ENCODE peak calls at places on chromosomes 16 and 17, in six cellular contexts. One of them, this sample, is unnamed.

GRCh38 chr17:81417049-81417878 is 22.0 kb downstream of the BAHCC1 start:
- DNase-seq in body of pancreas: no peak
- DNase-seq in GM12865: no peak
- DNase-seq in T47D: no peak
- DNase-seq in activated naive CD4-positive, alpha-beta T cell: no peak
- DNase-seq in WTC11: no peak
- DNase-seq in this sample: peak; percentile 96

GRCh38 chr17:79482719-79483118 is 128.1 kb downstream of the RBFOX3 start:
- DNase-seq in body of pancreas: no peak
- DNase-seq in GM12865: no peak
- DNase-seq in T47D: no peak
- DNase-seq in activated naive CD4-positive, alpha-beta T cell: no peak
- DNase-seq in WTC11: peak; percentile 58
- DNase-seq in this sample: no peak

GRCh38 chr16:89102035-89102776 is 8.6 kb downstream of the ACSF3 start:
- DNase-seq in body of pancreas: no peak
- DNase-seq in GM12865: no peak
- DNase-seq in T47D: no peak
- DNase-seq in activated naive CD4-positive, alpha-beta T cell: no peak
- DNase-seq in WTC11: no peak
- DNase-seq in this sample: no peak

GRCh38 chr16:48356633-48357376 is 28.4 kb downstream of the SIAH1 start:
- DNase-seq in body of pancreas: no peak
- DNase-seq in GM12865: no peak
- DNase-seq in T47D: no peak
- DNase-seq in activated naive CD4-positive, alpha-beta T cell: no peak
- DNase-seq in WTC11: no peak
- DNase-seq in this sample: no peak

GRCh38 chr16:78763821-78764440 is 664.5 kb downstream of the WWOX start:
- DNase-seq in body of pancreas: no peak
- DNase-seq in GM12865: no peak
- DNase-seq in T47D: no peak
- DNase-seq in activated naive CD4-positive, alpha-beta T cell: no peak
- DNase-seq in WTC11: no peak
- DNase-seq in this sample: no peak

GRCh38 chr17:5467416-5467815 is 1.4 kb downstream of the DHX33 start:
- DNase-seq in body of pancreas: no peak
- DNase-seq in GM12865: no peak
- DNase-seq in T47D: no peak
- DNase-seq in activated naive CD4-positive, alpha-beta T cell: no peak
- DNase-seq in WTC11: no peak
- DNase-seq in this sample: peak; percentile 22

GRCh38 chr17:7912927-7913524 is 3.1 kb downstream of the RNF227 start:
- DNase-seq in body of pancreas: peak; percentile 74
- DNase-seq in GM12865: peak; percentile 89
- DNase-seq in T47D: peak; percentile 26
- DNase-seq in activated naive CD4-positive, alpha-beta T cell: no peak
- DNase-seq in WTC11: no peak
- DNase-seq in this sample: peak; percentile 82

GRCh38 chr16:73000020-73000906 is 47.7 kb downstream of the ZFHX3 start:
- DNase-seq in body of pancreas: peak; percentile 50
- DNase-seq in GM12865: no peak
- DNase-seq in T47D: no peak
- DNase-seq in activated naive CD4-positive, alpha-beta T cell: no peak
- DNase-seq in WTC11: no peak
- DNase-seq in this sample: peak; percentile 60

GRCh38 chr17:57938061-57938502 is 17.1 kb downstream of the CUEDC1 start:
- DNase-seq in body of pancreas: no peak
- DNase-seq in GM12865: no peak
- DNase-seq in T47D: no peak
- DNase-seq in activated naive CD4-positive, alpha-beta T cell: no peak
- DNase-seq in WTC11: no peak
- DNase-seq in this sample: no peak

GRCh38 chr17:17140590-17140980 is 65.5 kb downstream of the PLD6 start:
- DNase-seq in body of pancreas: no peak
- DNase-seq in GM12865: no peak
- DNase-seq in T47D: no peak
- DNase-seq in activated naive CD4-positive, alpha-beta T cell: no peak
- DNase-seq in WTC11: no peak
- DNase-seq in this sample: peak; percentile 80

GRCh38 chr17:27959382-27959709 is 66.2 kb upstream of the LYRM9 start:
- DNase-seq in body of pancreas: no peak
- DNase-seq in GM12865: peak; percentile 14
- DNase-seq in T47D: no peak
- DNase-seq in activated naive CD4-positive, alpha-beta T cell: no peak
- DNase-seq in WTC11: no peak
- DNase-seq in this sample: no peak

GRCh38 chr17:17402558-17402957 is 74.2 kb upstream of the MED9 start:
- DNase-seq in body of pancreas: no peak
- DNase-seq in GM12865: no peak
- DNase-seq in T47D: no peak
- DNase-seq in activated naive CD4-positive, alpha-beta T cell: no peak
- DNase-seq in WTC11: no peak
- DNase-seq in this sample: peak; percentile 61

GRCh38 chr16:27367463-27368357 is 34.3 kb upstream of the IL21R start:
- DNase-seq in body of pancreas: peak; percentile 80
- DNase-seq in GM12865: peak; percentile 92
- DNase-seq in T47D: peak; percentile 70
- DNase-seq in activated naive CD4-positive, alpha-beta T cell: peak; percentile 77
- DNase-seq in WTC11: peak; percentile 83
- DNase-seq in this sample: peak; percentile 76

GRCh38 chr16:17544785-17545184 is 74.0 kb upstream of the XYLT1 start:
- DNase-seq in body of pancreas: no peak
- DNase-seq in GM12865: peak; percentile 19
- DNase-seq in T47D: no peak
- DNase-seq in activated naive CD4-positive, alpha-beta T cell: no peak
- DNase-seq in WTC11: peak; percentile 76
- DNase-seq in this sample: no peak

GRCh38 chr17:41263212-41263611 is 2.0 kb upstream of the KRTAP9-6 start:
- DNase-seq in body of pancreas: no peak
- DNase-seq in GM12865: no peak
- DNase-seq in T47D: no peak
- DNase-seq in activated naive CD4-positive, alpha-beta T cell: no peak
- DNase-seq in WTC11: no peak
- DNase-seq in this sample: no peak

GRCh38 chr17:81713004-81713555 is 996 bp downstream of the SLC25A10 start:
- DNase-seq in body of pancreas: peak; percentile 53
- DNase-seq in GM12865: no peak
- DNase-seq in T47D: no peak
- DNase-seq in activated naive CD4-positive, alpha-beta T cell: no peak
- DNase-seq in WTC11: no peak
- DNase-seq in this sample: peak; percentile 14

GRCh38 chr16:28879261-28879840 is 1.1 kb downstream of the ATP2A1 start:
- DNase-seq in body of pancreas: no peak
- DNase-seq in GM12865: no peak
- DNase-seq in T47D: no peak
- DNase-seq in activated naive CD4-positive, alpha-beta T cell: no peak
- DNase-seq in WTC11: no peak
- DNase-seq in this sample: no peak

GRCh38 chr16:30142672-30143346 is 19.8 kb upstream of the MAPK3 start:
- DNase-seq in body of pancreas: no peak
- DNase-seq in GM12865: peak; percentile 66
- DNase-seq in T47D: no peak
- DNase-seq in activated naive CD4-positive, alpha-beta T cell: no peak
- DNase-seq in WTC11: no peak
- DNase-seq in this sample: no peak

GRCh38 chr16:13324861-13325260 is 423.5 kb downstream of the SHISA9 start:
- DNase-seq in body of pancreas: no peak
- DNase-seq in GM12865: no peak
- DNase-seq in T47D: no peak
- DNase-seq in activated naive CD4-positive, alpha-beta T cell: no peak
- DNase-seq in WTC11: no peak
- DNase-seq in this sample: no peak

GRCh38 chr17:19768046-19768782 is 20.1 kb upstream of the ALDH3A1 start:
- DNase-seq in body of pancreas: no peak
- DNase-seq in GM12865: peak; percentile 57
- DNase-seq in T47D: no peak
- DNase-seq in activated naive CD4-positive, alpha-beta T cell: no peak
- DNase-seq in WTC11: no peak
- DNase-seq in this sample: no peak

GRCh38 chr16:64910351-64910750 is 211.5 kb downstream of the CDH11 start:
- DNase-seq in body of pancreas: peak; percentile 57
- DNase-seq in GM12865: no peak
- DNase-seq in T47D: no peak
- DNase-seq in activated naive CD4-positive, alpha-beta T cell: no peak
- DNase-seq in WTC11: peak; percentile 10
- DNase-seq in this sample: peak; percentile 94

GRCh38 chr17:71472809-71473789 is 647.7 kb upstream of the SOX9 start:
- DNase-seq in body of pancreas: peak; percentile 48
- DNase-seq in GM12865: peak; percentile 69
- DNase-seq in T47D: peak; percentile 56
- DNase-seq in activated naive CD4-positive, alpha-beta T cell: no peak
- DNase-seq in WTC11: peak; percentile 11
- DNase-seq in this sample: peak; percentile 64

GRCh38 chr16:52453661-52454060 is 93.3 kb downstream of the TOX3 start:
- DNase-seq in body of pancreas: no peak
- DNase-seq in GM12865: no peak
- DNase-seq in T47D: no peak
- DNase-seq in activated naive CD4-positive, alpha-beta T cell: no peak
- DNase-seq in WTC11: no peak
- DNase-seq in this sample: no peak